ENCODE peak calls at places on chromosomes 4 and X, in ten cellular contexts. F is GM10248, B is sigmoid colon, G is neural crest cell, O is H1, V is NB4, L is GM13976, A is BJ, U is GM23338, D is upper lobe of right lung. T is an unnamed sample.

GRCh38 chr4:11355224-11355623 is 73.5 kb downstream of the HS3ST1 start:
- DNase-seq in F (no peak), B (no peak), G (no peak), O (no peak), V (no peak), L (no peak), A (no peak), U (peak), D (no peak), T (no peak)

GRCh38 chr4:108884596-108884995 is 121.7 kb upstream of the ETNPPL start:
- DNase-seq in F (no peak), B (no peak), G (no peak), O (no peak), V (no peak), L (no peak), A (no peak), U (no peak), D (no peak), T (no peak)

GRCh38 chr4:19807505-19807904 is 444.2 kb upstream of the SLIT2 start:
- DNase-seq in F (no peak), B (no peak), G (no peak), O (no peak), V (no peak), L (no peak), A (peak), U (no peak), D (no peak), T (peak)

GRCh38 chrX:78315745-78316144 is 11.7 kb downstream of the CYSLTR1 start:
- DNase-seq in F (no peak), B (no peak), G (no peak), O (no peak), V (peak), L (no peak), A (no peak), U (no peak), D (no peak), T (no peak)

GRCh38 chrX:13387656-13388421 is 68.0 kb upstream of the ATXN3L start:
- DNase-seq in F (no peak), B (no peak), G (no peak), O (no peak), V (peak), L (no peak), A (peak), U (no peak), D (no peak), T (no peak)

GRCh38 chrX:57286507-57287251 is at the start of gene FAAH2:
- DNase-seq in F (peak), B (no peak), G (no peak), O (peak), V (no peak), L (peak), A (no peak), U (peak), D (peak), T (no peak)

GRCh38 chrX:87914726-87915125 is 397.1 kb downstream of the KLHL4 start:
- DNase-seq in F (no peak), B (no peak), G (no peak), O (no peak), V (no peak), L (no peak), A (no peak), U (no peak), D (no peak), T (no peak)

GRCh38 chr4:112546476-112546875 is 30.5 kb upstream of the NEUROG2 start:
- DNase-seq in F (no peak), B (no peak), G (no peak), O (no peak), V (no peak), L (no peak), A (no peak), U (no peak), D (no peak), T (no peak)

GRCh38 chrX:30620125-30620524 is 33.1 kb upstream of the GK start:
- DNase-seq in F (no peak), B (no peak), G (no peak), O (no peak), V (no peak), L (no peak), A (no peak), U (no peak), D (no peak), T (no peak)

GRCh38 chr4:36494016-36494415 is 212.6 kb downstream of the DTHD1 start:
- DNase-seq in F (no peak), B (no peak), G (no peak), O (no peak), V (no peak), L (no peak), A (no peak), U (no peak), D (no peak), T (no peak)

GRCh38 chrX:108511721-108512120 is 72.1 kb downstream of the COL4A5 start:
- DNase-seq in F (no peak), B (no peak), G (no peak), O (no peak), V (peak), L (no peak), A (no peak), U (no peak), D (no peak), T (no peak)

GRCh38 chr4:99504804-99505502 is 5.9 kb upstream of the C4orf17 start:
- DNase-seq in F (no peak), B (no peak), G (no peak), O (no peak), V (peak), L (no peak), A (no peak), U (no peak), D (no peak), T (no peak)

GRCh38 chr4:167020410-167020809 is 213.9 kb downstream of the SPOCK3 start:
- DNase-seq in F (no peak), B (no peak), G (no peak), O (no peak), V (peak), L (no peak), A (no peak), U (peak), D (no peak), T (no peak)

GRCh38 chr4:126733301-126733700 is 899.5 kb upstream of the INTU start:
- DNase-seq in F (no peak), B (no peak), G (no peak), O (no peak), V (no peak), L (no peak), A (no peak), U (no peak), D (no peak), T (no peak)

DNA sequence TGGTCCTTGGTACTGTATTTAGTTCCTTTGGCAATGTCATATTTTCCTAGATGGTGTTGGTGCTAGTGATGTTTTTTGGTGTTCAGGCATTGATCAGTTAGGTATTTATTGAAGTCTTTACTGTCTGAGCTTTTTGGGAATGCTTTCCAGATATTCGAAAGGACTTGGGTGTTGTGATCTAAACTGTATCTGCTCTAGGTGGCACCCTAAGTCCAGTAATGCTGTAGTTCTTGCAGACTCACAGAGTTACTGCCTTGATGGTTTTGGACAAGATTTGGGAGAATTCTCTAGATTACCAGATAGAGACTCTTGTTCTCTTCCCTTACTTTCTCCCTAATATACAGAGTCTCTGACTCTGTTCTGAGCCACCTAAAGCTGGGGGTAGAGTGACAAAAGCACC is 513.6 kb upstream of the PITX2 start:
- DNase-seq in F (no peak), B (no peak), G (no peak), O (no peak), V (peak), L (no peak), A (no peak), U (peak), D (no peak), T (peak)
- TF ChIP-seq CTCF in F (no peak), B (no peak), G (no peak), O (peak), V (no peak), L (no peak), A (peak), U (peak), D (no peak), T (peak)

GRCh38 chr4:185282968-185283367 is 73.6 kb downstream of the SNX25 start:
- DNase-seq in F (no peak), B (no peak), G (no peak), O (no peak), V (peak), L (no peak), A (no peak), U (peak), D (no peak), T (no peak)
- TF ChIP-seq CTCF in F (no peak), B (no peak), G (no peak), O (no peak), V (no peak), L (no peak), A (no peak), U (no peak), D (no peak), T (no peak)

GRCh38 chr4:141503260-141503659 is 133.1 kb upstream of the IL15 start:
- DNase-seq in F (no peak), B (no peak), G (no peak), O (no peak), V (no peak), L (no peak), A (no peak), U (no peak), D (no peak), T (no peak)
- TF ChIP-seq CTCF in F (no peak), B (no peak), G (no peak), O (no peak), V (no peak), L (no peak), A (no peak), U (no peak), D (no peak), T (no peak)

DNA sequence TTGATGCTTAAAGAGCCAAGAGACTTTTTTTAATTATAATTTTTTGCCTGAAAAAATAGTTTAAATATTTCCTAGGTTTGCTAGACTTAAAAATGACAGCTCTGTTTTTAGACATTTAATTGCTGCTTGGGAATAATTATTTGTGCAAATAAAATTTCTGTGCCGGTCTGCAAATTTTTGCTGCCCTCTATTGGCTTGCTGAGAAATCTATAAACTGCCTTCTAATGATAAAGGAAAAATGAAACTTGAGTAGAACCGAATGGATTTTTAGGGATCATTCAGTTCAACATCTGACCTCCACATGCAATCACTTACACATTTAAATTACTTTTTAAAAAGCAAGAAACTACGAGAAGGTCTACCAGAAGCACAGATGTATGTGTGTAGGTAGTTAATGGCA is 434.0 kb downstream of the FAM133A start:
- DNase-seq in F (no peak), B (no peak), G (no peak), O (no peak), V (no peak), L (no peak), A (no peak), U (peak), D (no peak), T (no peak)
- TF ChIP-seq CTCF in F (no peak), B (no peak), G (peak), O (no peak), V (no peak), L (no peak), A (no peak), U (peak), D (no peak), T (peak)

DNA sequence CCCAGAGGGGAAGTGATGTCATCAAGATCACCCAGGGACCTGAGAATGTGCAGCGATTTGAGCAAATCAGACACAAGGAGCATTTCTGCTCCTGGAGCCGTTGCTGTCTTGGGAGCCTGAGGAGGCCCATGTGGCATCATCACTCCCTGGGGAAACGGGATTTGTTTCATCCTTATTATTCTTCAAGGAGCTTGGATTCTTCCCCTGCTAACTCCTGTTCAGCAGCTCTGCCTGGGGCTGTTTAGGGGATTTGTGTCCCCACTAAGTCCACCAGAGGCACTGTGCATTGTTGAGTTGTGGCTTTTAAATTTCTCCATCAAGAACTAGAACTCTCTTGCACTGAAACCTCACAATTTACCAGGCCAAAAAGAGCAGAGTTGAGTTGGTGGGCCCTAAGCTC is 104.2 kb upstream of the MSX1 start:
- DNase-seq in F (no peak), B (no peak), G (no peak), O (no peak), V (peak), L (no peak), A (no peak), U (no peak), D (peak), T (no peak)
- TF ChIP-seq CTCF in F (no peak), B (no peak), G (no peak), O (no peak), V (peak), L (no peak), A (no peak), U (peak), D (no peak), T (no peak)

DNA sequence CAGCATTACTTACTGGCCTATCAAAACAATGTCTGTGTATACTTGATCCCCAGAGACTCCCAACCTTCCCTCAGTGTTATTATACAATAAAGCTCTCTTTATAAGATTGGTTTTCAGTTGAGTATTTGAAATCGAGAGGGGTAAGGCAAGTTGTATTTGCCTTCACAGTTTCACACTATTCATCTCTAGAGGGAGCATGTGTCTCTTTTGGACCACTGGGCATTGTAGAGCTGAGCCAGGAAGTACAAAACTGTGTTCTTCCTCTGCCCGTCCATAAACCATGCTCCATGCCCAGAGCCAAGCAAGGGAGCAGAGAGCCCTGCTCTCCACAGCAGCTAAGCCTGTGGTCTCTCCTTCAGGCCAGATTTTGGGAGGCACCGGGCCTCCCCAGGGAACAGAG is 61.5 kb upstream of the HHIP start:
- DNase-seq in F (no peak), B (no peak), G (no peak), O (no peak), V (peak), L (no peak), A (no peak), U (no peak), D (no peak), T (no peak)
- TF ChIP-seq CTCF in F (no peak), B (no peak), G (no peak), O (no peak), V (no peak), L (no peak), A (no peak), U (no peak), D (no peak), T (no peak)